ENCODE peak calls at places on chromosome 1, in four cellular contexts. M is amygdala; X is stimulated activated CD4-positive, alpha-beta T cell treated with anti-CD3 and anti-CD28 coated beads, Interleukin-1b, Interleukin-23, amount 100 ng/mL, for 24 hours; V is non-pigmented ciliary epithelial cell. E is an unnamed sample.

GRCh38 chr1:20371411-20371810 is 80.7 kb downstream of the VWA5B1 start:
- DNase-seq in M (no peak), V (no peak), X (no peak), E (no peak)

GRCh38 chr1:183824295-183824694 is 19.4 kb downstream of the RGL1 start:
- DNase-seq in X (no peak), V (no peak), M (no peak), E (no peak)

GRCh38 chr1:181174860-181175259 is 86.4 kb downstream of the IER5 start:
- DNase-seq in M (no peak), V (no peak), X (no peak), E (no peak)

GRCh38 chr1:159000627-159001026 is 9.1 kb upstream of the IFI16 start:
- DNase-seq in V (peak), X (no peak), M (peak), E (no peak)

GRCh38 chr1:205595861-205596260 is 36.0 kb downstream of the ELK4 start:
- DNase-seq in M (no peak), V (no peak), X (no peak), E (no peak)

GRCh38 chr1:8860738-8861516 is 17.6 kb downstream of the ENO1 start:
- DNase-seq in X (no peak), V (no peak), M (no peak), E (no peak)

GRCh38 chr1:93502561-93502960 is 54.6 kb downstream of the FNBP1L start:
- DNase-seq in V (no peak), M (no peak), X (no peak), E (no peak)

GRCh38 chr1:208165659-208166058 is 78.5 kb downstream of the PLXNA2 start:
- DNase-seq in M (no peak), V (peak), X (no peak), E (no peak)

GRCh38 chr1:63960326-63960725 is 186.5 kb downstream of the ROR1 start:
- DNase-seq in V (no peak), X (no peak), M (no peak), E (no peak)

GRCh38 chr1:114009393-114009792 is 30.1 kb downstream of the OLFML3 start:
- DNase-seq in V (peak), X (no peak), M (no peak), E (no peak)

GRCh38 chr1:243946253-243946652 is 96.2 kb upstream of the AKT3 start:
- DNase-seq in X (no peak), V (no peak), M (no peak), E (no peak)

GRCh38 chr1:9194024-9194423 is 40.5 kb upstream of the H6PD start:
- DNase-seq in M (no peak), V (no peak), X (no peak), E (no peak)

GRCh38 chr1:56339786-56340465 is 239.4 kb downstream of the PLPP3 start:
- DNase-seq in X (no peak), M (no peak), V (no peak), E (no peak)

GRCh38 chr1:183913556-183913955 is 108.6 kb downstream of the RGL1 start:
- DNase-seq in M (no peak), X (no peak), V (no peak), E (no peak)

GRCh38 chr1:28804071-28804470 is 7.9 kb upstream of the OPRD1 start:
- DNase-seq in X (no peak), V (no peak), M (no peak), E (no peak)

GRCh38 chr1:41590331-41590730 is 105.8 kb upstream of the EDN2 start:
- DNase-seq in V (no peak), M (no peak), X (no peak), E (no peak)

GRCh38 chr1:211829343-211830054 is 1.1 kb downstream of the LPGAT1 start:
- DNase-seq in X (no peak), M (no peak), V (no peak), E (no peak)

GRCh38 chr1:1212780-1213152 is 1.2 kb downstream of the TNFRSF4 start:
- DNase-seq in V (no peak), M (no peak), X (no peak), E (peak)

GRCh38 chr1:84298336-84298687 is 3.2 kb upstream of the SAMD13 start:
- DNase-seq in V (no peak), X (peak), M (peak), E (peak)

GRCh38 chr1:184433928-184434502 is 47.2 kb downstream of the C1orf21 start:
- DNase-seq in X (no peak), V (no peak), M (no peak), E (no peak)

GRCh38 chr1:162690672-162691434 is 58.6 kb downstream of the DDR2 start:
- DNase-seq in M (no peak), X (no peak), V (no peak), E (no peak)

GRCh38 chr1:50720457-50721053 is 239.5 kb downstream of the FAF1 start:
- DNase-seq in X (no peak), M (no peak), V (no peak), E (no peak)

GRCh38 chr1:229578168-229579100 is 19.9 kb upstream of the ABCB10 start:
- DNase-seq in M (no peak), V (no peak), X (no peak), E (no peak)

GRCh38 chr1:2854151-2854550 is 52.7 kb upstream of the TTC34 start:
- DNase-seq in V (no peak), M (no peak), X (no peak), E (no peak)

GRCh38 chr1:152003846-152004442 is 10.3 kb upstream of the S100A10 start:
- DNase-seq in M (no peak), X (no peak), V (no peak), E (no peak)

E was measured in immature natural killer cell.